ENCODE peak calls at places on chromosomes 2 and 18, in six cellular contexts. H, T, L, I, V and P are unnamed samples.

GRCh38 chr2:228535396-228535795 is 353.9 kb upstream of the SPHKAP start:
- DNase-seq in H (no peak), T (peak), V (no peak), L (no peak), I (no peak), P (no peak)

GRCh38 chr2:45353879-45354278 is 257.2 kb downstream of the SRBD1 start:
- DNase-seq in V (peak), T (no peak), H (no peak), I (no peak), L (no peak), P (peak)

GRCh38 chr2:35428548-35428947 is 927.0 kb upstream of the CRIM1 start:
- DNase-seq in H (no peak), L (peak), T (peak), V (no peak), I (no peak), P (peak)

GRCh38 chr2:30756051-30756719 is 51.1 kb downstream of the CAPN13 start:
- DNase-seq in V (no peak), I (no peak), T (peak), L (no peak), H (peak), P (peak)

GRCh38 chr18:74493689-74494088 is 2.5 kb upstream of the CNDP2 start:
- DNase-seq in T (peak), L (peak), H (no peak), I (no peak), V (peak), P (peak)

GRCh38 chr2:190469770-190470169 is 61.6 kb downstream of the MFSD6 start:
- DNase-seq in H (no peak), V (peak), T (peak), I (no peak), L (peak), P (peak)

GRCh38 chr2:102264952-102265351 is 46.4 kb upstream of the IL1RL1 start:
- DNase-seq in L (no peak), V (no peak), T (no peak), H (no peak), I (no peak), P (no peak)

GRCh38 chr2:23506460-23507266 is 121.7 kb downstream of the KLHL29 start:
- DNase-seq in L (no peak), H (no peak), I (no peak), T (no peak), V (peak), P (no peak)

GRCh38 chr2:29923110-29923721 is 1.8 kb upstream of the ALK start:
- DNase-seq in T (peak), H (peak), I (no peak), V (peak), L (peak), P (peak)

GRCh38 chr2:158753561-158754302 is 41.4 kb upstream of the DAPL1 start:
- DNase-seq in I (no peak), H (peak), V (peak), T (peak), L (peak), P (peak)
- H3K4me3 ChIP-seq in I (peak), H (peak), V (peak), T (no peak), L (no peak), P (no peak)

GRCh38 chr2:229980440-229981184 is 58.3 kb downstream of the FBXO36 start:
- DNase-seq in I (peak), L (peak), V (peak), T (peak), H (peak), P (peak)
- H3K4me3 ChIP-seq in I (peak), L (no peak), V (peak), T (no peak), H (no peak), P (peak)

GRCh38 chr2:170717991-170718589 is 3.0 kb downstream of the SP5 start:
- DNase-seq in I (no peak), H (no peak), V (no peak), L (no peak), T (peak), P (no peak)
- H3K4me3 ChIP-seq in I (no peak), H (no peak), V (no peak), L (no peak), T (peak), P (no peak)

GRCh38 chr2:157487747-157488146 is 43.9 kb upstream of the CYTIP start:
- DNase-seq in V (no peak), L (no peak), I (no peak), H (no peak), T (no peak), P (no peak)

GRCh38 chr2:157489981-157490380 is 46.1 kb upstream of the CYTIP start:
- DNase-seq in I (no peak), L (no peak), T (no peak), V (no peak), H (no peak), P (no peak)

GRCh38 chr2:157487271-157487610 is 43.4 kb upstream of the CYTIP start:
- DNase-seq in I (no peak), V (no peak), H (no peak), L (no peak), T (no peak), P (no peak)

GRCh38 chr2:157486596-157487270 is 42.8 kb upstream of the CYTIP start:
- DNase-seq in L (no peak), I (no peak), V (peak), H (no peak), T (no peak), P (peak)

GRCh38 chr2:157488877-157489276 is 45.0 kb upstream of the CYTIP start:
- DNase-seq in I (no peak), L (peak), T (no peak), V (no peak), H (peak), P (no peak)
- H3K4me3 ChIP-seq in I (peak), L (no peak), T (no peak), V (no peak), H (no peak), P (no peak)

DNA sequence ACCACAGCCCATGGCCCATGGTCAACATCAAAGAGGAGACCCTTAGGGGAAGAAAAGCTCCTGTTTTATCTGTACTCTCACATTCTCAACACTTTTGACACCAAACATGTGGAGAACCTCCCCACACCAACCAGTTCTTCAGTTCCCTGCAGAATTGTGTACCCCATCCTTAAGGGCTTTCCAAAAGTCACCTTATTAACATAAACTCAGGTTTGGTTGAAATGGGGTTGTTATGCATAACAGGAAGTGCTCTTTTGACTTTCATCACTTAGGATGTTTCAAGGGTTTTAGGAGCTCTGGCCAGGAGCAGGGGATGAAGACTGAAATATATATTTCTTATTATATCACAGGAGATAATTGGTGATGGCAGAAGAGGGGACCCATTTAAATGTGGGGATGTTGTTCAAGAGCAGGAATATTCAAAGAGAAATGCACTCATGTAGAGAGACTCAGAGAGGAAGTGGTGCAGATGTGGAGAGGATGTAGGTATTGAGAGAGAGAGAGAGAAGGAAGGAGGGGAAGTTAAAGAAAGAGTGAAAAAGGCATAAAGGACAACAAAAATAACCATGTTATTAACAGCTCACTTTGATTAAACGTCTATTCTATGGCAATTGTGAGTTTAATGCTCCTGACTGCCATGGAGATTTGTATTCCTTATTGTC is 35.2 kb downstream of the SP140L start:
- DNase-seq in L (no peak), I (no peak), H (no peak), T (no peak), V (no peak), P (no peak)
- H3K4me3 ChIP-seq in L (no peak), I (no peak), H (no peak), T (no peak), V (no peak), P (no peak)

DNA sequence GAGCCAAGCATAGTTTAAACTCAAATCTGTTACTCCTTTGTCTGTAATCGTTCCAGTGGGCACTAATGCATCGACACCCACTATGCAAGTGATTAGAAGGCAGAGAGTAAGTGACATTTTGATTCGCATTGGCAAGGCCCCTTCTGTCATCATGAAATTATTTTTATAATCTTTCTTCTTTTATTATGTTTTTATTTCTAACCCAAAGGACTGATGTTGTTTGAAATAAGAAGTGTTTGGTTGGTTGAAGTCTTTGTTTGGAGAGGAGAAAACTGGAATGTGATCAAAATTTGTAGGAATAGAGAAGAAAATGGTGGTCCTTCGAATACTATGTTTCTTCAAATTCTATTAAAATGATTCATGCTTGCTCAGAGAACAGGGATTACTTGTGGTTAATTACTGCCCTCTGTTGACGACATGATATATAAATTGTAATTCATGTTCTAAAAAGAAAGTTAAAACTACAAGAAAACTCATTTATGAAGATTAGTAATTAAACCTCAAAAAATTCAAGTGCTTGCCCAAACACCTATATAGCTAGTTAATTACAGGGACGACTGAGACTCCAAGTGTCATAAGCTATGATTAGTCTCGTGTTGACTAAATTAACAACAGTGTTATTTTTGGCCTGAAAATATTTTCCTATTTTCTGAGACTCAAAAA is 26.4 kb upstream of the TFPI start:
- DNase-seq in I (no peak), T (peak), L (no peak), H (no peak), V (peak), P (peak)
- H3K4me3 ChIP-seq in I (peak), T (no peak), L (no peak), H (peak), V (peak), P (no peak)

GRCh38 chr2:176784633-176785193 is 427.9 kb upstream of the HNRNPA3 start:
- DNase-seq in T (no peak), V (no peak), L (no peak), I (no peak), H (no peak), P (no peak)
- H3K4me3 ChIP-seq in T (no peak), V (no peak), L (no peak), I (no peak), H (no peak), P (no peak)

GRCh38 chr2:25671622-25672021 is 1.8 kb downstream of the DTNB start:
- DNase-seq in T (no peak), H (no peak), L (no peak), V (no peak), I (no peak), P (peak)

GRCh38 chr2:25664531-25665307 is 8.7 kb downstream of the DTNB start:
- DNase-seq in T (peak), V (peak), H (peak), L (peak), I (no peak), P (peak)

GRCh38 chr2:25669520-25669919 is 3.9 kb downstream of the DTNB start:
- DNase-seq in I (no peak), V (no peak), T (no peak), L (no peak), H (no peak), P (no peak)

GRCh38 chr2:25666218-25666617 is 7.2 kb downstream of the DTNB start:
- DNase-seq in I (no peak), T (no peak), H (no peak), V (no peak), L (no peak), P (no peak)
- H3K4me3 ChIP-seq in I (no peak), T (no peak), H (no peak), V (no peak), L (no peak), P (no peak)

DNA sequence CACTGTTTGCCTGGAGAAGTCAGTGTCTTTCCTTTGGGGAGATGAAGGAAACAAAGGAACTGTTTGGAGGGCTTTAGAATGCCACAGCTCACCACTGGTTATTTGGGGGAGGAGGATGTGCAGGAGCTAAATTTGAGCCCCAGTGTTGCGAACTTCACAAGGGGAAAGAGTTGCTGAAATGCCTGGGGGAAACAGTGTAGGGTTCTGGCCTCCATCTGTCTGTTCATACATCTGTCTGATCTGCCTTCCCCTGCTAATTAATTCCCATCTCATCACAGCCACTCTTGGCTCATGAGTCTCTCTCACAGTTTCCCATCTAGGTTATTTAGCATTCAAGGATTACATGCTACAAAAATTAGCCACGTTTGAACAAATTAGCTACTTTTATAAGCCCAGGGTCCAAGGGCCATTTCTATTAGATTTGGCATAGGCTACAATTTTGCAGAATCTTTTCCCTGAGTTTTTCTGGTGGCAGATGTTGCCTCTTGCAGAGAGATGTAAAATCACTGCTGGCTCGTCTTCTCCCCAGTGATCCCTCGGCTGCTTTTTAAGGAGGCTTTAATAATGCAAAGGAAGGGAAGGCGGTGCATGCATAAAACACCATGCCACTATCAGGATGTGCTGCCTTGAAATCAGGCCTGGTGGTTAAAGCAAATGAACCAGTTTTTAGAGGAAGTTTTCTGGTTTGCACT is 35.1 kb downstream of the ADD2 start:
- DNase-seq in H (no peak), I (no peak), T (no peak), L (no peak), V (no peak), P (no peak)
- H3K4me3 ChIP-seq in H (no peak), I (no peak), T (no peak), L (no peak), V (no peak), P (no peak)

GRCh38 chr2:148132400-148132799 is 111.5 kb downstream of the MBD5 start:
- DNase-seq in I (no peak), H (no peak), V (peak), L (no peak), T (no peak), P (peak)
- H3K4me3 ChIP-seq in I (no peak), H (no peak), V (no peak), L (no peak), T (no peak), P (no peak)